ENCODE peak calls at places on chromosomes 1 and 21, in ten cellular contexts. H, U, L, E, D, T, B, C, S and M are unnamed samples. For H3K36me3, the result is how much of the 10 kb centered on the place peaks cover.

GRCh38 chr1:169868978-169869377 is 24.7 kb downstream of the SCYL3 start:
- DNase-seq in L (no peak), T (no peak), E (no peak), S (no peak), B (no peak), U (no peak), D (no peak), H (no peak), C (no peak), M (no peak)

GRCh38 chr1:100328133-100328532 is 24.2 kb upstream of the CDC14A start:
- DNase-seq in C (no peak), D (no peak), L (no peak), B (no peak), H (no peak), T (no peak), E (no peak), S (no peak), U (no peak), M (no peak)

GRCh38 chr1:245007686-245008085 is 143.3 kb upstream of the HNRNPU start:
- DNase-seq in D (no peak), E (no peak), S (no peak), U (no peak), L (no peak), T (no peak), C (no peak), H (no peak), B (no peak), M (no peak)

GRCh38 chr1:62417351-62417999 is 19.4 kb upstream of the USP1 start:
- DNase-seq in D (no peak), B (no peak), T (no peak), C (no peak), L (no peak), H (no peak), S (no peak), U (no peak), E (no peak), M (no peak)

GRCh38 chr1:223844521-223844961 is 1.2 kb downstream of the TP53BP2 start:
- DNase-seq in H (no peak), B (no peak), S (no peak), L (no peak), T (no peak), D (no peak), U (no peak), C (no peak), E (no peak), M (no peak)

GRCh38 chr1:151457911-151458882 is 1.1 kb downstream of the POGZ start:
- DNase-seq in L (peak), T (peak), C (peak), B (peak), U (no peak), S (peak), H (peak), D (peak), E (peak), M (peak)

GRCh38 chr1:147243228-147243685 is 773 bp downstream of the CHD1L start:
- DNase-seq in D (peak), T (no peak), E (peak), L (peak), U (no peak), C (peak), S (no peak), H (no peak), B (no peak), M (no peak)

GRCh38 chr1:239730378-239730777 is 344.0 kb downstream of the CHRM3 start:
- DNase-seq in U (no peak), H (no peak), B (no peak), C (no peak), T (no peak), D (no peak), E (no peak), S (no peak), L (no peak), M (no peak)

GRCh38 chr1:231187556-231187955 is 25.7 kb downstream of the TRIM67 start:
- DNase-seq in U (no peak), L (no peak), H (no peak), E (no peak), S (no peak), T (no peak), B (no peak), D (no peak), C (no peak), M (no peak)

GRCh38 chr1:240091614-240092300 is at the start of gene FMN2:
- DNase-seq in B (no peak), C (peak), S (no peak), H (peak), L (no peak), U (no peak), E (peak), D (peak), T (peak), M (peak)

GRCh38 chr1:5750186-5751170 is 241.7 kb downstream of the NPHP4 start:
- DNase-seq in B (no peak), S (no peak), D (no peak), E (no peak), T (no peak), L (peak), C (no peak), U (no peak), H (peak), M (peak)

GRCh38 chr1:116407033-116407432 is 34.0 kb downstream of the ATP1A1 start:
- DNase-seq in U (no peak), B (no peak), H (no peak), C (no peak), D (no peak), S (no peak), E (no peak), L (no peak), T (no peak), M (no peak)
- H3K36me3 ChIP-seq in U (half or more), B (half or more), H (half or more), C (under half), D (under half), S (under half), E (half or more), L (under half), T (half or more), M (under half)

GRCh38 chr1:203648281-203648680 is 21.6 kb downstream of the ATP2B4 start:
- DNase-seq in S (no peak), C (no peak), B (no peak), H (no peak), D (no peak), E (no peak), L (no peak), T (no peak), U (no peak), M (no peak)

GRCh38 chr1:203644661-203645510 is 18.3 kb downstream of the ATP2B4 start:
- DNase-seq in T (no peak), U (no peak), E (no peak), L (no peak), C (no peak), D (no peak), H (no peak), S (no peak), B (no peak), M (no peak)

GRCh38 chr1:203643213-203644045 is 16.8 kb downstream of the ATP2B4 start:
- DNase-seq in S (no peak), E (no peak), D (no peak), B (no peak), C (no peak), L (no peak), T (no peak), H (no peak), U (no peak), M (no peak)

GRCh38 chr1:203644191-203644590 is 17.6 kb downstream of the ATP2B4 start:
- DNase-seq in B (no peak), S (no peak), U (peak), D (no peak), C (no peak), L (no peak), T (no peak), H (no peak), E (no peak), M (no peak)

GRCh38 chr1:203645996-203646395 is 19.4 kb downstream of the ATP2B4 start:
- DNase-seq in E (no peak), C (no peak), B (no peak), L (no peak), U (no peak), H (no peak), S (no peak), T (no peak), D (no peak), M (no peak)
- TF ChIP-seq POLR2AphosphoS5 in E (no peak), C (no peak), B (no peak), L (no peak), U (no peak), H (no peak), S (no peak), T (no peak), D (no peak), M (no peak)

DNA sequence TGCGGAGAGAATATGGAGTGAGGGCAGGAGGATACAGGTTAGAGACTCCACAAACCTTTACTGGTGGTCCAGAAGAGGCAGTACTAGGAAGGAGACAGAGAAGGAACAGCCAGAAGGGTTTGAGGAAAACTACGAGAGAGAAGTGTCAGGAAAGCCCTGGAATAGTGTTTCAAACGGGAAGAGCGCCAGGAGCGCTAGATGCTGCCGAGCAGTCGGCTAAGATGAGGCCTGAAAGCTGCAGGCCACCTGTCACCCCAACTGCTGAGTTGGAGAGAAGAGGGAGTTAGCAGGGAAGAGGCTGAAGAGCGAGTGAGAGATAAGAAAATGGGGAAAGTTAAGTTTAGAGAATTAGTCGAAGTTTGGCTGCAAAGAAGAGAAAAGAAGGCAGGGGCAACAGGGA is 30.9 kb downstream of the PCSK9 start:
- DNase-seq in D (no peak), S (no peak), L (no peak), E (no peak), T (no peak), H (no peak), C (no peak), B (no peak), U (no peak), M (no peak)
- H3K36me3 ChIP-seq in D (under half), S (under half), L (half or more), E (half or more), T (half or more), H (half or more), C (under half), B (half or more), U (half or more), M (half or more)

DNA sequence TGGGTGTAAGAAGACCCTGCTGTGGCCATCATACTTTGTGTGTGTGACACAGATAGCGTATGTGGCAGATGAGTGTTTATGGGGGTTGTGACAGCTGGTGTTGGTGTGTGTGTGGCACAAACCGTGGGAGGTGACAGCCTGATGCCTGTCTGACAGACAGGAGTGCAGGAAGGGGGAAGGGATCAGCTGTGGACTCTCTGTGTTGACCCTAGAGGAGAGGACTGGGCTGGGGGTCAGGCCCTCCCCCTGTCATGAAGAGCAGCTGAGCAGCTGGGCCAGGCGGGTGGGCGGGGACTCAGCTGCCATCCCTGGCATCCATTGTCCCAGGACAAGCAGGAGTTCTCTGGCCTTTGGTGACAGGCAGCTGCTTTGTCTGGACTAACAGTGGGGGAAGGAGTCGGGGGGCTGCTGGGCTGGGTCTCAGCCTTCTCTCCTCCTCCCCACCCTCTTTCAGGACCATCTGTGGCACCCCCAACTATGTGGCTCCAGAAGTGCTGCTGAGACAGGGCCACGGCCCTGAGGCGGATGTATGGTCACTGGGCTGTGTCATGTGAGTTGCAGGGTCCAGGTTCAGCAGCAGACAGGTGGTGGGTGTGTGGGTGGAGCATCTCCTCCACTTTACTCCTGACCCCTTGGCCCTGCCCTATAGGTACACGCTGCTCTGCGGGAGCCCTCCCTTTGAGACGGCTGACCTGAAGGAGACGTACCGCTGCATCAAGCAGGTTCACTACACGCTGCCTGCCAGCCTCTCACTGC is 2.3 kb downstream of the PLK3 start:
- DNase-seq in C (no peak), L (peak), D (no peak), T (peak), B (no peak), H (no peak), S (no peak), E (no peak), U (no peak), M (no peak)
- TF ChIP-seq POLR2AphosphoS5 in C (no peak), L (no peak), D (no peak), T (no peak), B (no peak), H (no peak), S (no peak), E (no peak), U (no peak), M (no peak)

GRCh38 chr1:196049407-196049806 is 558.8 kb downstream of the KCNT2 start:
- DNase-seq in H (no peak), T (no peak), L (no peak), E (no peak), U (no peak), D (no peak), B (no peak), S (no peak), C (no peak), M (no peak)
- H3K36me3 ChIP-seq in H (under half), T (under half), L (under half), E (under half), U (under half), D (under half), B (under half), S (under half), C (under half), M (under half)

DNA sequence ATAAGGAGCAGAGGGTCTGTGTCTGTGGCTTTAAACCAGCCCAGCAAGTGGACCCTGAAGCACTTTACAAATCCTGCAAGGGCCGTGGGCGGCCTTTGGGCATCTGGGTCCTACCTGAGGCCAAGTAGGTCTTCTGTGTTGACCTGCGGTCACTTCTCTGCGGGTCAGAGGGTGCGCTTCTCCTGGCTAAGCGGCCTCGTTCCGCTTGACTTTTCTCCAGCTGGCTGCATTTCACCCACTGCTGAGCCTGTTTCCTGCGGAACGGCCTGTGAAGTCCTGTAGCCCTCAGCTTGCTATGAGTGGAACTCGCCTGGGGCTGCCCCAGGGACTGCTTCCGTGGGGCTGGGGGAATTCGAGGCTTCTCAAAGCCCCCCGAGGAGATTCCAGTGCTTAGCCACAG is 43.3 kb downstream of the SLC37A1 start:
- DNase-seq in B (no peak), S (no peak), L (peak), H (no peak), C (no peak), E (no peak), T (no peak), D (peak), U (no peak), M (peak)
- TF ChIP-seq POLR2AphosphoS5 in B (no peak), S (no peak), L (no peak), H (no peak), C (no peak), E (no peak), T (no peak), D (no peak), U (no peak), M (no peak)

DNA sequence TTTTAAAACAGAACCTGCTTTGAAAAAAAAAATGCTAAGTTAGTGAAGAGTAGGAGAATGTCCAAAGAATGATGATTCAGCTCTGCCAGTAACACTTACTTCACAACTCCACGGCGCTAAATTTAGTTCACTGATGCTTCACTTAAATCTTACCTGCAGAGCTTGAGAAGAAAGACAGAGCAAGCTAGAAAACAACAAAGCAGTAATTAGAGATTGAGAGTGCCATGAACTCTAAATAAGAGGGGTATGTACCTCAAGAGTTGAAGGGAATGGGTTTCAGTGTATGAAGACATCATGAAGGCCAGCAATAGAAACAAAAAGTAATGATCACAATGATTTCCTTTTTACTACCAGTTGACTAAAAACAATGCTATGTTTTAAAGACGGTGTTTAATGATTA is 32.8 kb downstream of the EPRS1 start:
- DNase-seq in L (no peak), B (no peak), D (no peak), H (no peak), C (no peak), T (no peak), S (no peak), E (no peak), U (no peak), M (no peak)
- H3K36me3 ChIP-seq in L (half or more), B (half or more), D (under half), H (under half), C (under half), T (half or more), S (under half), E (half or more), U (half or more), M (half or more)